ENCODE peak calls at places on chromosomes 16 and 17, in ten cellular contexts. One of them, this sample, is unnamed.
A peak's percentile ranks its signal among the peaks of the same experiment; 100 is the strongest.

GRCh38 chr17:43604549-43604948 is 57.2 kb downstream of the MEOX1 start:
- DNase-seq in ELR: no peak
- DNase-seq in astrocyte of the spinal cord: no peak
- DNase-seq in left lobe of liver: no peak
- DNase-seq in cardiac fibroblast: no peak
- DNase-seq in stimulated activated CD4-positive, alpha-beta T cell treated with anti-CD3 and anti-CD28 coated beads, TNF-alpha, amount 100 ng/mL, for 48 hours: no peak
- DNase-seq in heart left ventricle: no peak
- DNase-seq in NAMALWA: no peak
- DNase-seq in stimulated activated CD8-positive, alpha-beta memory T cell treated with anti-CD3 and anti-CD28 coated beads, Interleukin-12 subunit alpha, Interleukin-12 subunit beta, amount 100 ng/mL, for 4 hours: no peak
- DNase-seq in HTR-8/SVneo: no peak
- DNase-seq in this sample: no peak

GRCh38 chr16:50862818-50863672 is 121.2 kb downstream of the CYLD start:
- DNase-seq in astrocyte of the spinal cord: no peak
- DNase-seq in cardiac fibroblast: no peak
- DNase-seq in ELR: no peak
- DNase-seq in stimulated activated CD8-positive, alpha-beta memory T cell treated with anti-CD3 and anti-CD28 coated beads, Interleukin-12 subunit alpha, Interleukin-12 subunit beta, amount 100 ng/mL, for 4 hours: no peak
- DNase-seq in heart left ventricle: no peak
- DNase-seq in left lobe of liver: peak; percentile 30
- DNase-seq in NAMALWA: no peak
- DNase-seq in HTR-8/SVneo: no peak
- DNase-seq in stimulated activated CD4-positive, alpha-beta T cell treated with anti-CD3 and anti-CD28 coated beads, TNF-alpha, amount 100 ng/mL, for 48 hours: no peak
- DNase-seq in this sample: no peak

GRCh38 chr16:87461466-87461975 is 31.3 kb downstream of the ZCCHC14 start:
- DNase-seq in left lobe of liver: peak; percentile 91
- DNase-seq in cardiac fibroblast: peak; percentile 42
- DNase-seq in stimulated activated CD8-positive, alpha-beta memory T cell treated with anti-CD3 and anti-CD28 coated beads, Interleukin-12 subunit alpha, Interleukin-12 subunit beta, amount 100 ng/mL, for 4 hours: no peak
- DNase-seq in stimulated activated CD4-positive, alpha-beta T cell treated with anti-CD3 and anti-CD28 coated beads, TNF-alpha, amount 100 ng/mL, for 48 hours: no peak
- DNase-seq in heart left ventricle: no peak
- DNase-seq in NAMALWA: peak; percentile 38
- DNase-seq in astrocyte of the spinal cord: peak; percentile 29
- DNase-seq in ELR: peak; percentile 55
- DNase-seq in HTR-8/SVneo: peak; percentile 84
- DNase-seq in this sample: peak; percentile 83

GRCh38 chr17:78873519-78874340 is 29.3 kb downstream of the CEP295NL start:
- DNase-seq in stimulated activated CD4-positive, alpha-beta T cell treated with anti-CD3 and anti-CD28 coated beads, TNF-alpha, amount 100 ng/mL, for 48 hours: no peak
- DNase-seq in astrocyte of the spinal cord: peak; percentile 82
- DNase-seq in left lobe of liver: no peak
- DNase-seq in heart left ventricle: no peak
- DNase-seq in stimulated activated CD8-positive, alpha-beta memory T cell treated with anti-CD3 and anti-CD28 coated beads, Interleukin-12 subunit alpha, Interleukin-12 subunit beta, amount 100 ng/mL, for 4 hours: no peak
- DNase-seq in HTR-8/SVneo: peak; percentile 54
- DNase-seq in cardiac fibroblast: no peak
- DNase-seq in ELR: no peak
- DNase-seq in NAMALWA: no peak
- DNase-seq in this sample: no peak

GRCh38 chr16:56679813-56680212 is 2.5 kb upstream of the MT1X start:
- DNase-seq in stimulated activated CD8-positive, alpha-beta memory T cell treated with anti-CD3 and anti-CD28 coated beads, Interleukin-12 subunit alpha, Interleukin-12 subunit beta, amount 100 ng/mL, for 4 hours: no peak
- DNase-seq in HTR-8/SVneo: no peak
- DNase-seq in NAMALWA: no peak
- DNase-seq in heart left ventricle: no peak
- DNase-seq in ELR: peak; percentile 41
- DNase-seq in astrocyte of the spinal cord: no peak
- DNase-seq in left lobe of liver: no peak
- DNase-seq in stimulated activated CD4-positive, alpha-beta T cell treated with anti-CD3 and anti-CD28 coated beads, TNF-alpha, amount 100 ng/mL, for 48 hours: no peak
- DNase-seq in cardiac fibroblast: no peak
- DNase-seq in this sample: no peak

GRCh38 chr16:23408242-23409201 is 44.5 kb downstream of the COG7 start:
- DNase-seq in cardiac fibroblast: peak; percentile 60
- DNase-seq in astrocyte of the spinal cord: peak; percentile 56
- DNase-seq in ELR: peak; percentile 50
- DNase-seq in stimulated activated CD8-positive, alpha-beta memory T cell treated with anti-CD3 and anti-CD28 coated beads, Interleukin-12 subunit alpha, Interleukin-12 subunit beta, amount 100 ng/mL, for 4 hours: no peak
- DNase-seq in HTR-8/SVneo: no peak
- DNase-seq in left lobe of liver: no peak
- DNase-seq in heart left ventricle: no peak
- DNase-seq in NAMALWA: no peak
- DNase-seq in stimulated activated CD4-positive, alpha-beta T cell treated with anti-CD3 and anti-CD28 coated beads, TNF-alpha, amount 100 ng/mL, for 48 hours: no peak
- DNase-seq in this sample: no peak

GRCh38 chr17:37643829-37644228 is 583 bp upstream of the DDX52 start:
- DNase-seq in astrocyte of the spinal cord: no peak
- DNase-seq in stimulated activated CD8-positive, alpha-beta memory T cell treated with anti-CD3 and anti-CD28 coated beads, Interleukin-12 subunit alpha, Interleukin-12 subunit beta, amount 100 ng/mL, for 4 hours: no peak
- DNase-seq in left lobe of liver: no peak
- DNase-seq in cardiac fibroblast: peak; percentile 34
- DNase-seq in HTR-8/SVneo: peak; percentile 22
- DNase-seq in stimulated activated CD4-positive, alpha-beta T cell treated with anti-CD3 and anti-CD28 coated beads, TNF-alpha, amount 100 ng/mL, for 48 hours: no peak
- DNase-seq in ELR: peak; percentile 17
- DNase-seq in NAMALWA: no peak
- DNase-seq in heart left ventricle: no peak
- DNase-seq in this sample: no peak

GRCh38 chr16:88681709-88682451 is 4.4 kb downstream of the SNAI3 start:
- DNase-seq in ELR: peak; percentile 49
- DNase-seq in astrocyte of the spinal cord: no peak
- DNase-seq in HTR-8/SVneo: no peak
- DNase-seq in NAMALWA: peak; percentile 92
- DNase-seq in heart left ventricle: peak; percentile 77
- DNase-seq in cardiac fibroblast: no peak
- DNase-seq in left lobe of liver: no peak
- DNase-seq in stimulated activated CD8-positive, alpha-beta memory T cell treated with anti-CD3 and anti-CD28 coated beads, Interleukin-12 subunit alpha, Interleukin-12 subunit beta, amount 100 ng/mL, for 4 hours: no peak
- DNase-seq in stimulated activated CD4-positive, alpha-beta T cell treated with anti-CD3 and anti-CD28 coated beads, TNF-alpha, amount 100 ng/mL, for 48 hours: peak; percentile 51
- DNase-seq in this sample: no peak

GRCh38 chr17:39674702-39675389 is 6.6 kb downstream of the PNMT start:
- DNase-seq in NAMALWA: peak; percentile 71
- DNase-seq in cardiac fibroblast: peak; percentile 71
- DNase-seq in left lobe of liver: no peak
- DNase-seq in HTR-8/SVneo: no peak
- DNase-seq in stimulated activated CD4-positive, alpha-beta T cell treated with anti-CD3 and anti-CD28 coated beads, TNF-alpha, amount 100 ng/mL, for 48 hours: no peak
- DNase-seq in ELR: no peak
- DNase-seq in astrocyte of the spinal cord: no peak
- DNase-seq in heart left ventricle: peak; percentile 61
- DNase-seq in stimulated activated CD8-positive, alpha-beta memory T cell treated with anti-CD3 and anti-CD28 coated beads, Interleukin-12 subunit alpha, Interleukin-12 subunit beta, amount 100 ng/mL, for 4 hours: no peak
- DNase-seq in this sample: peak; percentile 91

GRCh38 chr17:79803997-79804855 is 7.3 kb upstream of the CBX8 start:
- DNase-seq in stimulated activated CD8-positive, alpha-beta memory T cell treated with anti-CD3 and anti-CD28 coated beads, Interleukin-12 subunit alpha, Interleukin-12 subunit beta, amount 100 ng/mL, for 4 hours: peak; percentile 47
- DNase-seq in heart left ventricle: no peak
- DNase-seq in NAMALWA: peak; percentile 81
- DNase-seq in astrocyte of the spinal cord: no peak
- DNase-seq in stimulated activated CD4-positive, alpha-beta T cell treated with anti-CD3 and anti-CD28 coated beads, TNF-alpha, amount 100 ng/mL, for 48 hours: peak; percentile 52
- DNase-seq in left lobe of liver: no peak
- DNase-seq in cardiac fibroblast: no peak
- DNase-seq in ELR: no peak
- DNase-seq in HTR-8/SVneo: no peak
- DNase-seq in this sample: no peak

GRCh38 chr16:4615389-4616046 is 830 bp upstream of the UBALD1 start:
- DNase-seq in left lobe of liver: no peak
- DNase-seq in cardiac fibroblast: no peak
- DNase-seq in astrocyte of the spinal cord: no peak
- DNase-seq in stimulated activated CD8-positive, alpha-beta memory T cell treated with anti-CD3 and anti-CD28 coated beads, Interleukin-12 subunit alpha, Interleukin-12 subunit beta, amount 100 ng/mL, for 4 hours: no peak
- DNase-seq in stimulated activated CD4-positive, alpha-beta T cell treated with anti-CD3 and anti-CD28 coated beads, TNF-alpha, amount 100 ng/mL, for 48 hours: no peak
- DNase-seq in HTR-8/SVneo: no peak
- DNase-seq in NAMALWA: no peak
- DNase-seq in heart left ventricle: no peak
- DNase-seq in ELR: no peak
- DNase-seq in this sample: no peak

GRCh38 chr16:1466968-1467521 is 7.8 kb downstream of the CLCN7 start:
- DNase-seq in astrocyte of the spinal cord: no peak
- DNase-seq in stimulated activated CD4-positive, alpha-beta T cell treated with anti-CD3 and anti-CD28 coated beads, TNF-alpha, amount 100 ng/mL, for 48 hours: no peak
- DNase-seq in NAMALWA: no peak
- DNase-seq in left lobe of liver: no peak
- DNase-seq in ELR: peak; percentile 9
- DNase-seq in heart left ventricle: peak; percentile 50
- DNase-seq in cardiac fibroblast: no peak
- DNase-seq in stimulated activated CD8-positive, alpha-beta memory T cell treated with anti-CD3 and anti-CD28 coated beads, Interleukin-12 subunit alpha, Interleukin-12 subunit beta, amount 100 ng/mL, for 4 hours: no peak
- DNase-seq in HTR-8/SVneo: no peak
- DNase-seq in this sample: no peak

GRCh38 chr17:76368545-76368944 is 14.8 kb upstream of the PRPSAP1 start:
- DNase-seq in HTR-8/SVneo: no peak
- DNase-seq in heart left ventricle: no peak
- DNase-seq in cardiac fibroblast: no peak
- DNase-seq in NAMALWA: no peak
- DNase-seq in ELR: no peak
- DNase-seq in astrocyte of the spinal cord: no peak
- DNase-seq in stimulated activated CD4-positive, alpha-beta T cell treated with anti-CD3 and anti-CD28 coated beads, TNF-alpha, amount 100 ng/mL, for 48 hours: no peak
- DNase-seq in left lobe of liver: no peak
- DNase-seq in stimulated activated CD8-positive, alpha-beta memory T cell treated with anti-CD3 and anti-CD28 coated beads, Interleukin-12 subunit alpha, Interleukin-12 subunit beta, amount 100 ng/mL, for 4 hours: no peak
- DNase-seq in this sample: no peak

GRCh38 chr17:10447035-10447931 is 22.1 kb downstream of the MYH4 start:
- DNase-seq in cardiac fibroblast: peak; percentile 1
- DNase-seq in left lobe of liver: no peak
- DNase-seq in astrocyte of the spinal cord: no peak
- DNase-seq in ELR: no peak
- DNase-seq in heart left ventricle: no peak
- DNase-seq in stimulated activated CD4-positive, alpha-beta T cell treated with anti-CD3 and anti-CD28 coated beads, TNF-alpha, amount 100 ng/mL, for 48 hours: no peak
- DNase-seq in NAMALWA: peak; percentile 1
- DNase-seq in HTR-8/SVneo: no peak
- DNase-seq in stimulated activated CD8-positive, alpha-beta memory T cell treated with anti-CD3 and anti-CD28 coated beads, Interleukin-12 subunit alpha, Interleukin-12 subunit beta, amount 100 ng/mL, for 4 hours: no peak
- DNase-seq in this sample: no peak

GRCh38 chr16:89409161-89409711 is 81.1 kb downstream of the ANKRD11 start:
- DNase-seq in left lobe of liver: no peak
- DNase-seq in stimulated activated CD4-positive, alpha-beta T cell treated with anti-CD3 and anti-CD28 coated beads, TNF-alpha, amount 100 ng/mL, for 48 hours: no peak
- DNase-seq in stimulated activated CD8-positive, alpha-beta memory T cell treated with anti-CD3 and anti-CD28 coated beads, Interleukin-12 subunit alpha, Interleukin-12 subunit beta, amount 100 ng/mL, for 4 hours: peak; percentile 53
- DNase-seq in astrocyte of the spinal cord: no peak
- DNase-seq in ELR: peak; percentile 76
- DNase-seq in cardiac fibroblast: peak; percentile 24
- DNase-seq in NAMALWA: peak; percentile 31
- DNase-seq in HTR-8/SVneo: no peak
- DNase-seq in heart left ventricle: peak; percentile 57
- DNase-seq in this sample: no peak

GRCh38 chr16:13332713-13333255 is 431.4 kb downstream of the SHISA9 start:
- DNase-seq in stimulated activated CD4-positive, alpha-beta T cell treated with anti-CD3 and anti-CD28 coated beads, TNF-alpha, amount 100 ng/mL, for 48 hours: no peak
- DNase-seq in left lobe of liver: no peak
- DNase-seq in stimulated activated CD8-positive, alpha-beta memory T cell treated with anti-CD3 and anti-CD28 coated beads, Interleukin-12 subunit alpha, Interleukin-12 subunit beta, amount 100 ng/mL, for 4 hours: no peak
- DNase-seq in HTR-8/SVneo: no peak
- DNase-seq in cardiac fibroblast: no peak
- DNase-seq in NAMALWA: no peak
- DNase-seq in astrocyte of the spinal cord: no peak
- DNase-seq in ELR: no peak
- DNase-seq in heart left ventricle: no peak
- DNase-seq in this sample: no peak

GRCh38 chr17:77867308-77867781 is 91.2 kb upstream of the TNRC6C start:
- DNase-seq in ELR: no peak
- DNase-seq in astrocyte of the spinal cord: no peak
- DNase-seq in stimulated activated CD8-positive, alpha-beta memory T cell treated with anti-CD3 and anti-CD28 coated beads, Interleukin-12 subunit alpha, Interleukin-12 subunit beta, amount 100 ng/mL, for 4 hours: no peak
- DNase-seq in cardiac fibroblast: no peak
- DNase-seq in NAMALWA: no peak
- DNase-seq in stimulated activated CD4-positive, alpha-beta T cell treated with anti-CD3 and anti-CD28 coated beads, TNF-alpha, amount 100 ng/mL, for 48 hours: no peak
- DNase-seq in left lobe of liver: no peak
- DNase-seq in HTR-8/SVneo: no peak
- DNase-seq in heart left ventricle: peak; percentile 56
- DNase-seq in this sample: peak; percentile 43

GRCh38 chr16:84851192-84852127 is 31.7 kb downstream of the CRISPLD2 start:
- DNase-seq in left lobe of liver: peak; percentile 84
- DNase-seq in astrocyte of the spinal cord: peak; percentile 99
- DNase-seq in NAMALWA: no peak
- DNase-seq in HTR-8/SVneo: peak; percentile 94
- DNase-seq in stimulated activated CD4-positive, alpha-beta T cell treated with anti-CD3 and anti-CD28 coated beads, TNF-alpha, amount 100 ng/mL, for 48 hours: no peak
- DNase-seq in heart left ventricle: peak; percentile 33
- DNase-seq in ELR: peak; percentile 99
- DNase-seq in stimulated activated CD8-positive, alpha-beta memory T cell treated with anti-CD3 and anti-CD28 coated beads, Interleukin-12 subunit alpha, Interleukin-12 subunit beta, amount 100 ng/mL, for 4 hours: no peak
- DNase-seq in cardiac fibroblast: peak; percentile 79
- DNase-seq in this sample: peak; percentile 78

GRCh38 chr16:50279142-50279865 is 13.0 kb downstream of the ADCY7 start:
- DNase-seq in heart left ventricle: peak; percentile 81
- DNase-seq in cardiac fibroblast: no peak
- DNase-seq in stimulated activated CD8-positive, alpha-beta memory T cell treated with anti-CD3 and anti-CD28 coated beads, Interleukin-12 subunit alpha, Interleukin-12 subunit beta, amount 100 ng/mL, for 4 hours: no peak
- DNase-seq in left lobe of liver: no peak
- DNase-seq in stimulated activated CD4-positive, alpha-beta T cell treated with anti-CD3 and anti-CD28 coated beads, TNF-alpha, amount 100 ng/mL, for 48 hours: no peak
- DNase-seq in astrocyte of the spinal cord: no peak
- DNase-seq in ELR: no peak
- DNase-seq in HTR-8/SVneo: no peak
- DNase-seq in NAMALWA: no peak
- DNase-seq in this sample: peak; percentile 80

GRCh38 chr17:83151442-83152220 is 72.2 kb downstream of the METRNL start:
- DNase-seq in NAMALWA: no peak
- DNase-seq in stimulated activated CD4-positive, alpha-beta T cell treated with anti-CD3 and anti-CD28 coated beads, TNF-alpha, amount 100 ng/mL, for 48 hours: no peak
- DNase-seq in ELR: no peak
- DNase-seq in cardiac fibroblast: peak; percentile 11
- DNase-seq in heart left ventricle: no peak
- DNase-seq in stimulated activated CD8-positive, alpha-beta memory T cell treated with anti-CD3 and anti-CD28 coated beads, Interleukin-12 subunit alpha, Interleukin-12 subunit beta, amount 100 ng/mL, for 4 hours: no peak
- DNase-seq in HTR-8/SVneo: peak; percentile 28
- DNase-seq in left lobe of liver: peak; percentile 45
- DNase-seq in astrocyte of the spinal cord: peak; percentile 82
- DNase-seq in this sample: peak; percentile 54

GRCh38 chr17:47323382-47324223 is at the start of gene EFCAB13:
- DNase-seq in left lobe of liver: peak; percentile 93
- DNase-seq in NAMALWA: peak; percentile 89
- DNase-seq in stimulated activated CD8-positive, alpha-beta memory T cell treated with anti-CD3 and anti-CD28 coated beads, Interleukin-12 subunit alpha, Interleukin-12 subunit beta, amount 100 ng/mL, for 4 hours: peak; percentile 63
- DNase-seq in ELR: peak; percentile 92
- DNase-seq in stimulated activated CD4-positive, alpha-beta T cell treated with anti-CD3 and anti-CD28 coated beads, TNF-alpha, amount 100 ng/mL, for 48 hours: peak; percentile 60
- DNase-seq in HTR-8/SVneo: peak; percentile 94
- DNase-seq in astrocyte of the spinal cord: peak; percentile 82
- DNase-seq in cardiac fibroblast: peak; percentile 85
- DNase-seq in heart left ventricle: peak; percentile 94
- DNase-seq in this sample: peak; percentile 90

GRCh38 chr17:2695243-2695960 is 16.2 kb downstream of the CLUH start:
- DNase-seq in ELR: no peak
- DNase-seq in HTR-8/SVneo: no peak
- DNase-seq in cardiac fibroblast: no peak
- DNase-seq in stimulated activated CD8-positive, alpha-beta memory T cell treated with anti-CD3 and anti-CD28 coated beads, Interleukin-12 subunit alpha, Interleukin-12 subunit beta, amount 100 ng/mL, for 4 hours: no peak
- DNase-seq in NAMALWA: no peak
- DNase-seq in left lobe of liver: peak; percentile 43
- DNase-seq in astrocyte of the spinal cord: no peak
- DNase-seq in heart left ventricle: peak; percentile 58
- DNase-seq in stimulated activated CD4-positive, alpha-beta T cell treated with anti-CD3 and anti-CD28 coated beads, TNF-alpha, amount 100 ng/mL, for 48 hours: no peak
- DNase-seq in this sample: peak; percentile 58

GRCh38 chr16:50021509-50021908 is 3.5 kb upstream of the CNEP1R1 start:
- DNase-seq in NAMALWA: peak; percentile 35
- DNase-seq in heart left ventricle: no peak
- DNase-seq in astrocyte of the spinal cord: no peak
- DNase-seq in stimulated activated CD8-positive, alpha-beta memory T cell treated with anti-CD3 and anti-CD28 coated beads, Interleukin-12 subunit alpha, Interleukin-12 subunit beta, amount 100 ng/mL, for 4 hours: no peak
- DNase-seq in left lobe of liver: no peak
- DNase-seq in ELR: peak; percentile 37
- DNase-seq in stimulated activated CD4-positive, alpha-beta T cell treated with anti-CD3 and anti-CD28 coated beads, TNF-alpha, amount 100 ng/mL, for 48 hours: no peak
- DNase-seq in cardiac fibroblast: peak; percentile 10
- DNase-seq in HTR-8/SVneo: no peak
- DNase-seq in this sample: no peak

GRCh38 chr16:760498-761343 is at the start of gene MSLN:
- DNase-seq in ELR: peak; percentile 77
- DNase-seq in heart left ventricle: no peak
- DNase-seq in stimulated activated CD8-positive, alpha-beta memory T cell treated with anti-CD3 and anti-CD28 coated beads, Interleukin-12 subunit alpha, Interleukin-12 subunit beta, amount 100 ng/mL, for 4 hours: no peak
- DNase-seq in NAMALWA: no peak
- DNase-seq in left lobe of liver: no peak
- DNase-seq in cardiac fibroblast: peak; percentile 22
- DNase-seq in HTR-8/SVneo: peak; percentile 79
- DNase-seq in astrocyte of the spinal cord: no peak
- DNase-seq in stimulated activated CD4-positive, alpha-beta T cell treated with anti-CD3 and anti-CD28 coated beads, TNF-alpha, amount 100 ng/mL, for 48 hours: no peak
- DNase-seq in this sample: no peak

GRCh38 chr17:72683506-72684404 is 408.7 kb downstream of the SLC39A11 start:
- DNase-seq in stimulated activated CD8-positive, alpha-beta memory T cell treated with anti-CD3 and anti-CD28 coated beads, Interleukin-12 subunit alpha, Interleukin-12 subunit beta, amount 100 ng/mL, for 4 hours: no peak
- DNase-seq in astrocyte of the spinal cord: peak; percentile 96
- DNase-seq in NAMALWA: no peak
- DNase-seq in heart left ventricle: no peak
- DNase-seq in HTR-8/SVneo: peak; percentile 96
- DNase-seq in stimulated activated CD4-positive, alpha-beta T cell treated with anti-CD3 and anti-CD28 coated beads, TNF-alpha, amount 100 ng/mL, for 48 hours: no peak
- DNase-seq in ELR: peak; percentile 98
- DNase-seq in cardiac fibroblast: peak; percentile 92
- DNase-seq in left lobe of liver: no peak
- DNase-seq in this sample: peak; percentile 72

GRCh38 chr17:40750391-40750790 is 4.7 kb downstream of the KRT25 start:
- DNase-seq in stimulated activated CD8-positive, alpha-beta memory T cell treated with anti-CD3 and anti-CD28 coated beads, Interleukin-12 subunit alpha, Interleukin-12 subunit beta, amount 100 ng/mL, for 4 hours: no peak
- DNase-seq in stimulated activated CD4-positive, alpha-beta T cell treated with anti-CD3 and anti-CD28 coated beads, TNF-alpha, amount 100 ng/mL, for 48 hours: no peak
- DNase-seq in NAMALWA: no peak
- DNase-seq in left lobe of liver: no peak
- DNase-seq in astrocyte of the spinal cord: no peak
- DNase-seq in HTR-8/SVneo: no peak
- DNase-seq in ELR: no peak
- DNase-seq in cardiac fibroblast: no peak
- DNase-seq in heart left ventricle: no peak
- DNase-seq in this sample: no peak

GRCh38 chr16:87834668-87835473 is 34.4 kb downstream of the SLC7A5 start:
- DNase-seq in left lobe of liver: peak; percentile 53
- DNase-seq in HTR-8/SVneo: no peak
- DNase-seq in cardiac fibroblast: peak; percentile 39
- DNase-seq in heart left ventricle: no peak
- DNase-seq in stimulated activated CD4-positive, alpha-beta T cell treated with anti-CD3 and anti-CD28 coated beads, TNF-alpha, amount 100 ng/mL, for 48 hours: no peak
- DNase-seq in ELR: no peak
- DNase-seq in NAMALWA: no peak
- DNase-seq in astrocyte of the spinal cord: peak; percentile 31
- DNase-seq in stimulated activated CD8-positive, alpha-beta memory T cell treated with anti-CD3 and anti-CD28 coated beads, Interleukin-12 subunit alpha, Interleukin-12 subunit beta, amount 100 ng/mL, for 4 hours: no peak
- DNase-seq in this sample: no peak

GRCh38 chr17:49779730-49780220 is 8.7 kb upstream of the KAT7 start:
- DNase-seq in HTR-8/SVneo: peak; percentile 70
- DNase-seq in ELR: peak; percentile 87
- DNase-seq in left lobe of liver: no peak
- DNase-seq in astrocyte of the spinal cord: peak; percentile 85
- DNase-seq in stimulated activated CD4-positive, alpha-beta T cell treated with anti-CD3 and anti-CD28 coated beads, TNF-alpha, amount 100 ng/mL, for 48 hours: no peak
- DNase-seq in heart left ventricle: no peak
- DNase-seq in cardiac fibroblast: peak; percentile 86
- DNase-seq in NAMALWA: peak; percentile 41
- DNase-seq in stimulated activated CD8-positive, alpha-beta memory T cell treated with anti-CD3 and anti-CD28 coated beads, Interleukin-12 subunit alpha, Interleukin-12 subunit beta, amount 100 ng/mL, for 4 hours: no peak
- DNase-seq in this sample: no peak

This sample was measured in tibial artery.